ENCODE peak calls at places on chromosomes 13 and 19, in nine cellular contexts. U is CD8-positive, alpha-beta T cell; G is body of pancreas; S is lung; I is pancreas; E is breast epithelium; Q is IMR-90; B is tibial nerve; D is mammary epithelial cell. L is an unnamed sample.

GRCh38 chr13:90272356-90272755 is 1075.1 kb upstream of the MIR17HG start:
- DNase-seq in E (no peak), B (no peak), S (no peak), G (no peak), U (no peak), I (no peak), D (peak; percentile 85), Q (no peak), L (no peak)

GRCh38 chr19:31350033-31350692 is 927 bp upstream of the TSHZ3 start:
- DNase-seq in E (no peak), G (no peak), B (no peak), D (no peak), I (no peak), U (no peak), S (no peak), Q (no peak), L (no peak)

GRCh38 chr19:38078302-38078930 is 145.6 kb downstream of the DPF1 start:
- DNase-seq in U (no peak), I (no peak), G (no peak), S (no peak), Q (no peak), B (no peak), E (no peak), D (no peak), L (no peak)

GRCh38 chr19:49398001-49398615 is 10.1 kb downstream of the KASH5 start:
- DNase-seq in S (no peak), U (no peak), E (no peak), D (no peak), B (no peak), G (no peak), Q (no peak), I (no peak), L (no peak)

GRCh38 chr19:56174550-56174949 is 1.3 kb upstream of the GALP start:
- DNase-seq in U (no peak), D (no peak), S (no peak), B (no peak), Q (no peak), I (no peak), G (no peak), E (no peak), L (no peak)

GRCh38 chr13:54637377-54637776 is 1608.8 kb downstream of the OLFM4 start:
- DNase-seq in B (no peak), S (no peak), G (no peak), I (no peak), U (no peak), Q (no peak), D (no peak), E (no peak), L (no peak)

GRCh38 chr13:51804295-51805172 is 571 bp upstream of the DHRS12 start:
- DNase-seq in G (peak; percentile 56), Q (no peak), E (no peak), I (peak; percentile 48), U (peak; percentile 47), S (no peak), D (no peak), B (no peak), L (no peak)

GRCh38 chr19:3369337-3370213 is 3.2 kb downstream of the NFIC start:
- DNase-seq in S (no peak), E (no peak), I (no peak), U (no peak), Q (peak; percentile 63), G (peak; percentile 80), B (no peak), D (peak; percentile 56), L (no peak)

GRCh38 chr13:77306458-77306857 is 20.4 kb downstream of the MYCBP2 start:
- DNase-seq in D (no peak), S (no peak), I (no peak), U (no peak), B (no peak), Q (no peak), E (no peak), G (no peak), L (no peak)

GRCh38 chr13:40247845-40248244 is 418.6 kb downstream of the FOXO1 start:
- DNase-seq in Q (no peak), D (peak; percentile 51), I (no peak), B (no peak), G (no peak), S (no peak), E (no peak), U (no peak), L (no peak)

GRCh38 chr13:111451402-111451801 is 131.0 kb downstream of the TEX29 start:
- DNase-seq in S (no peak), E (no peak), B (no peak), Q (no peak), D (no peak), U (no peak), I (no peak), G (no peak), L (no peak)

GRCh38 chr19:11401808-11402543 is 17.1 kb downstream of the RGL3 start:
- DNase-seq in G (no peak), D (no peak), U (no peak), E (no peak), B (no peak), I (no peak), S (no peak), Q (no peak), L (no peak)

GRCh38 chr19:58170860-58171259 is 12.0 kb upstream of the ZNF274 start:
- DNase-seq in Q (peak; percentile 42), D (peak; percentile 58), E (no peak), G (no peak), S (no peak), I (no peak), B (no peak), U (no peak), L (no peak)

GRCh38 chr13:113393226-113393571 is 29.3 kb upstream of the GRTP1 start:
- DNase-seq in U (no peak), D (no peak), I (no peak), E (no peak), S (no peak), B (peak; percentile 11), G (no peak), Q (no peak), L (no peak)

GRCh38 chr19:42191855-42192254 is 25.6 kb downstream of the DEDD2 start:
- DNase-seq in Q (peak; percentile 84), I (no peak), B (no peak), U (no peak), E (no peak), S (peak; percentile 57), G (no peak), D (peak; percentile 91), L (peak; percentile 42)

GRCh38 chr19:49820125-49820524 is 2.0 kb downstream of the MED25 start:
- DNase-seq in D (no peak), B (no peak), S (no peak), I (peak; percentile 75), G (peak; percentile 77), E (no peak), U (no peak), Q (no peak), L (no peak)

GRCh38 chr19:58366576-58367430 is 4.3 kb upstream of the ZNF497 start:
- DNase-seq in D (no peak), Q (no peak), B (no peak), G (no peak), I (no peak), S (no peak), E (no peak), U (no peak), L (no peak)

GRCh38 chr13:105410602-105411001 is 1124.9 kb downstream of the EFNB2 start:
- DNase-seq in I (peak; percentile 45), B (peak; percentile 46), S (peak; percentile 39), E (peak; percentile 62), G (peak; percentile 79), U (peak; percentile 9), D (peak; percentile 53), Q (peak; percentile 12), L (no peak)
- H3K4me3 ChIP-seq in I (no peak overlapping the region), B (no peak overlapping the region), S (no peak overlapping the region), E (no peak overlapping the region), G (no peak overlapping the region), U (no peak overlapping the region), D (no peak overlapping the region), Q (no peak overlapping the region), L (no peak overlapping the region)

DNA sequence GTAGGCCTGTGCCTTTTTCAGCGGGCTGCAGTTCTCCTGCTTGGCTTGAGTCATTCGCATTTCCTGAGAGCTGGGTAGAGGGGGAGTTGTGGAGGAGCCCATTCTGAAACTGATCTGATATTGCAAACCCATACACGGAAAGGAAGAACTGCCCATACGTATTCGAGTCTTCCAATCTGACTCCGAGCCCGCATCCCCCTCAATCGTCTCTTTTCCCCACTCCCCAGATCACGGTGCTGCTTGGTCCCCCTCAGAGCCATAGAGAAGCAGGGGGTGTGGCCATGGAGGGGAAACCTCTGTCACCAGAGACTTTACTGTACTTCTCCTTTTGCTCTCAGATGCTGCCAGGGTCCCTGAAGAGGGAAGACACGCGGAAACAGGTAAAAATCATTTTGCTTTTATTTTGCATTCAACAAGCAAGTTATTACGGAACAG is at the start of gene CD22:
- DNase-seq in U (no peak), D (no peak), G (no peak), Q (no peak), S (no peak), B (no peak), E (no peak), I (no peak), L (no peak)
- H3K4me1 ChIP-seq in U (peaks cover 8% of the 10 kb centered on the region), D (peaks cover 12% of the 10 kb centered on the region), G (no peaks in the 10 kb centered on the region), Q (no peaks in the 10 kb centered on the region), S (no peaks in the 10 kb centered on the region), B (no peaks in the 10 kb centered on the region), E (no peaks in the 10 kb centered on the region), I (no peaks in the 10 kb centered on the region), L (no peaks in the 10 kb centered on the region)

GRCh38 chr13:59413121-59413520 is 750.6 kb downstream of the DIAPH3 start:
- DNase-seq in Q (no peak), B (no peak), G (no peak), S (no peak), U (no peak), I (no peak), E (no peak), D (no peak), L (no peak)

GRCh38 chr13:59409651-59410200 is 754.0 kb downstream of the DIAPH3 start:
- DNase-seq in D (no peak), B (no peak), E (no peak), S (no peak), I (no peak), U (no peak), G (no peak), Q (no peak), L (no peak)

GRCh38 chr13:59409211-59409610 is 754.5 kb downstream of the DIAPH3 start:
- DNase-seq in I (peak; percentile 86), D (no peak), G (peak; percentile 95), Q (peak; percentile 58), B (no peak), E (no peak), U (no peak), S (no peak), L (no peak)

DNA sequence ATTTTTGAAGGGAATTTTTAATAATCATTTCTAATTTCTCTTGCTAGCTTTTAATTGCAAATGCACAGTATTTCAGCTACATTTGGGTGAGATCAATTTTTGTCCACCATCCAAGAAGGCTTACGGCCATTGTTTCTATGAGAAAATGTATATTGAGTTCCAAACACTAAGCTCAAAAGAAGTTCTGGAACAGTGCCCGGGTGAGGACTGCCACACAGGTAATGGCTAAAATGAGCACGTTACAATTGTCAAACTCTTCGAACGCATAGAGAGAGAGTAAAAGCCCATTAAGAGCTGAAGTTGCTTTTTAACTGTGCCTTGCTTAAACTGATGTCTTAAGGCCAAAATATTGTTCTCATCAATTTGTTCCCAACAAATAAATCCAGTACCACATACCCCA is 755.0 kb downstream of the DIAPH3 start:
- DNase-seq in B (no peak), D (no peak), U (no peak), I (peak; percentile 25), Q (no peak), S (no peak), G (peak; percentile 64), E (no peak), L (no peak)
- H3K27ac ChIP-seq in B (no peak overlapping the region), D (no peak overlapping the region), U (no peak overlapping the region), I (peak overlapping the region; percentile 60), Q (no peak overlapping the region), S (no peak overlapping the region), G (peak overlapping the region; percentile 75), E (no peak overlapping the region), L (no peak overlapping the region)

GRCh38 chr19:377801-378581 is 31.0 kb downstream of the C2CD4C start:
- DNase-seq in U (no peak), I (no peak), D (peak; percentile 6), Q (no peak), B (no peak), E (no peak), S (no peak), G (no peak), L (no peak)
- H3K4me3 ChIP-seq in U (no peak overlapping the region), I (no peak overlapping the region), D (no peak overlapping the region), Q (no peak overlapping the region), B (no peak overlapping the region), E (no peak overlapping the region), S (no peak overlapping the region), G (no peak overlapping the region), L (no peak overlapping the region)